ENCODE peak calls at places on chromosomes 12 and 14, in eight cellular contexts. U is tibial nerve, Y is A549, F is GM12878, E is K562, J is stomach, N is sigmoid colon, A is ovary. I is an unnamed sample.
A peak's percentile ranks its signal among the peaks of the same experiment; 100 is the strongest.

GRCh38 chr14:105489607-105490317 is 1.3 kb upstream of the TEDC1 start:
- DNase-seq in U (peak; percentile 93), Y (peak; percentile 78), F (peak; percentile 55), E (peak; percentile 63), J (peak; percentile 88), N (peak; percentile 94), A (peak; percentile 79), I (no peak)

GRCh38 chr12:12918781-12919180 is 27.4 kb downstream of the GPRC5A start:
- DNase-seq in U (no peak), Y (no peak), F (no peak), E (no peak), J (no peak), N (no peak), A (no peak), I (no peak)

GRCh38 chr12:62256408-62257079 is 3.7 kb upstream of the USP15 start:
- DNase-seq in U (no peak), Y (no peak), F (no peak), E (peak; percentile 23), J (no peak), N (no peak), A (peak; percentile 31), I (no peak)

GRCh38 chr14:22375321-22375930 is 213.6 kb downstream of the DAD1 start:
- DNase-seq in U (peak; percentile 32), Y (peak; percentile 21), F (no peak), E (peak; percentile 16), J (no peak), N (no peak), A (no peak), I (no peak)

GRCh38 chr12:93166891-93167307 is 210.8 kb upstream of the NUDT4 start:
- DNase-seq in U (no peak), Y (no peak), F (peak; percentile 83), E (no peak), J (no peak), N (no peak), A (no peak), I (no peak)

GRCh38 chr12:88063375-88063774 is 34.2 kb upstream of the C12orf50 start:
- DNase-seq in U (no peak), Y (no peak), F (no peak), E (no peak), J (no peak), N (no peak), A (no peak), I (no peak)

GRCh38 chr14:103186894-103187586 is 63.8 kb downstream of the TNFAIP2 start:
- DNase-seq in U (no peak), Y (no peak), F (no peak), E (no peak), J (no peak), N (peak; percentile 53), A (no peak), I (no peak)

GRCh38 chr12:96070670-96071279 is 35.4 kb upstream of the LTA4H start:
- DNase-seq in U (no peak), Y (no peak), F (peak; percentile 17), E (no peak), J (no peak), N (no peak), A (no peak), I (no peak)

GRCh38 chr12:122090759-122091535 is 12.4 kb downstream of the MLXIP start:
- DNase-seq in U (no peak), Y (no peak), F (no peak), E (no peak), J (no peak), N (peak; percentile 92), A (no peak), I (no peak)

GRCh38 chr12:84791444-84791843 is 121.2 kb downstream of the SLC6A15 start:
- DNase-seq in U (no peak), Y (no peak), F (no peak), E (no peak), J (no peak), N (no peak), A (no peak), I (no peak)

GRCh38 chr14:66540038-66540437 is 32.1 kb downstream of the GPHN start:
- DNase-seq in U (no peak), Y (no peak), F (no peak), E (no peak), J (no peak), N (no peak), A (no peak), I (no peak)

GRCh38 chr12:121537814-121538698 is 42.8 kb downstream of the KDM2B start:
- DNase-seq in U (no peak), Y (no peak), F (no peak), E (no peak), J (peak; percentile 33), N (peak; percentile 64), A (no peak), I (no peak)

GRCh38 chr14:89479802-89480201 is 62.8 kb upstream of the FOXN3 start:
- DNase-seq in U (no peak), Y (no peak), F (no peak), E (no peak), J (no peak), N (no peak), A (no peak), I (no peak)

GRCh38 chr12:102204025-102204424 is 6.4 kb upstream of the PMCH start:
- DNase-seq in U (no peak), Y (no peak), F (no peak), E (no peak), J (no peak), N (no peak), A (no peak), I (no peak)

GRCh38 chr12:47408171-47408871 is 297.5 kb downstream of the RPAP3 start:
- DNase-seq in U (no peak), Y (peak; percentile 22), F (peak; percentile 40), E (no peak), J (no peak), N (no peak), A (no peak), I (no peak)

GRCh38 chr12:46386877-46387629 is 14.5 kb upstream of the SLC38A2 start:
- DNase-seq in U (no peak), Y (no peak), F (no peak), E (no peak), J (no peak), N (no peak), A (no peak), I (no peak)

GRCh38 chr14:104228716-104229620 is 90.6 kb downstream of the KIF26A start:
- DNase-seq in U (no peak), Y (no peak), F (no peak), E (no peak), J (no peak), N (no peak), A (no peak), I (no peak)

GRCh38 chr14:85566603-85567002 is 36.7 kb downstream of the FLRT2 start:
- DNase-seq in U (no peak), Y (no peak), F (no peak), E (no peak), J (no peak), N (no peak), A (no peak), I (no peak)

GRCh38 chr14:23951590-23952143 is 1.9 kb upstream of the DHRS4 start:
- DNase-seq in U (no peak), Y (no peak), F (no peak), E (no peak), J (no peak), N (no peak), A (no peak), I (no peak)

GRCh38 chr14:87805315-87805723 is 187.7 kb downstream of the GALC start:
- DNase-seq in U (peak; percentile 14), Y (peak; percentile 16), F (no peak), E (peak; percentile 43), J (peak; percentile 29), N (no peak), A (no peak), I (no peak)

DNA sequence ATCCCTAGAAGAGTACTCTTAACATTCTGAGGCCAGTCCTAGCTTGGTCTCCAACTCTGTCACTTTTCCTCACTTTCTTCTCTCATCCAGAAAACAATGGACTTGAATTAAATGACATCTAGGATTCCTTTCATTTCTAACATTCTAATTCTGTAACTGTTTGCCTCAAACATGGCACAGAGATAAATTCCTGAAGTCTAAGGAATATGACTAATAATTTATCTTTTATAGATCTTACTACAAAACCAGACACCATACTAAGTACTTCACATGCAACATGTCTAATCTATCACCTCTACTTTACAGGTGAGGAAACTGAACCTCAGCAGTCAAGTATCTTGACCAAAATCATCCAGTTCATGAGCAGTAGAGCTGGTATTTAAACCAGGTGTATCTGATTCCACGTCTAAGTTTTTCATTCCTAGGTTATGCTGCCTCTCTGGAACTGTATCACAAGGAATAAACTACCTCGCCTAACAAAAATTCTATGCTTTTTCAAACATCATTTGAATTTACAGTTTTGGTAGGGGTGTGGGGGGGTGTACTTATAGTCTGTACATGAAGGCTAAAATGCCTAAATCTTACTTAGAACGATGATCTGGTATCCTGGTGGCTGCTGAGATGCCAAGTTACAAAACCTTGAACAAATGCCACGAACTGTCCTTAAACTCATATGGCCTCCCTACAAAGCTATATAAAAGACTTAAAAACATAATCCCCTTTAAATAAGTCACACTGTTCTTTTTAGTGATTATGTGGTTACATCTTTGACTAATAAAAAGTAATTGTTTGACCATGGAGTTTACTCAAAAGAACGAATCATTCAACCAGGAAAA is 41.6 kb downstream of the ATXN2 start:
- DNase-seq in U (no peak), Y (no peak), F (no peak), E (no peak), J (no peak), N (no peak), A (no peak), I (no peak)
- TF ChIP-seq EP300 in U (no peak), Y (no peak), F (no peak), E (no peak), J (no peak), N (no peak), A (no peak), I (no peak)

GRCh38 chr12:14408208-14408607 is 42.7 kb downstream of the ATF7IP start:
- DNase-seq in U (no peak), Y (no peak), F (no peak), E (peak; percentile 38), J (no peak), N (no peak), A (no peak), I (no peak)
- H3K4me3 ChIP-seq in U (no peak overlapping the region), Y (no peak overlapping the region), F (no peak overlapping the region), E (no peak overlapping the region), J (no peak overlapping the region), N (no peak overlapping the region), A (no peak overlapping the region), I (peak overlapping the region; percentile 16)

DNA sequence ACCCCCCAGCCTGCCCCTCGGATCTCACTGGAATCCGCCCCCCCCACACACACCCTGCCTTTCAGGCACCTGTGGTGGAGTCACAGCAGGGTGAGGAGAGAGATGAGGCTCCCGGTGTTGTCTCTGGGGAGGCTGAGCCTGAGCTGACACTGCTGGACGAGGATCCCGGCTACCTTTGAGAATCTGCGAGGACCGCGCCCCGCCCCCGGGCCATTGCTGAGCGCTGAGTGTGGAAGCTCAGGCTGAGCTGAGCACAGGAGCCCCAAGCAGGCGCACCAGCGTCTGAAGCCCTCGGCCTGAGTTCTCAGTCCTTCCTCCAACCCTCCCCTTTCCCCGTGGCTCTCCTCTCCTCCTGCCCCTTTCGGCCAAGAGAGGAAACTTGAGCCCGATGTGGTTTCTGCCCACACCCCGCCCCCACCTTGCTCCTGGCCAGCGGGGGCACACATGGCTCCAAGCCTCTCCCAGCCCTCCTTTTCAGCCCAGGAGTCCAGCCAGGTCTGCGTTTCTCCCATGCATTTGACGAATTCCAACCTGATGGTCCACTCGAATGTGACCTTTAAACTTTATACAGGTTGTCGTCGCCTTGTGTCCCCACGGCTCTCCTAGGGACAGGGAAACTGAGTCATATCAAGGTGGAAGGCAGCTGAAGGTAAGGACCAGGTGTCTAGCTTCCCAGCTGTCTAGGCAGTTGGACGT is at the start of gene NFE2:
- DNase-seq in U (no peak), Y (peak; percentile 63), F (no peak), E (peak; percentile 71), J (peak; percentile 66), N (no peak), A (no peak), I (no peak)
- TF ChIP-seq POLR2A in U (no peak), Y (no peak), F (no peak), E (peak; percentile 93), J (no peak), N (no peak), A (no peak), I (no peak)

GRCh38 chr14:59161571-59162175 is 26.8 kb upstream of the DAAM1 start:
- DNase-seq in U (no peak), Y (peak; percentile 27), F (no peak), E (no peak), J (no peak), N (no peak), A (no peak), I (no peak)
- TF ChIP-seq EP300 in U (no peak), Y (no peak), F (no peak), E (no peak), J (no peak), N (no peak), A (no peak), I (no peak)